ENCODE peak calls at places on chromosomes 12 and 14, in five cellular contexts. One of them, this sample, is unnamed.

GRCh38 chr12:122356192-122356635 is 66.3 kb downstream of the CLIP1 start:
- DNase-seq in HepG2: peak; percentile 54
- DNase-seq in WERI-Rb-1: peak; percentile 42
- DNase-seq in AG04450: peak; percentile 37
- DNase-seq in heart right ventricle: no peak
- DNase-seq in this sample: peak; percentile 32

GRCh38 chr12:34397591-34398365 is 375.5 kb downstream of the ALG10 start:
- DNase-seq in HepG2: no peak
- DNase-seq in WERI-Rb-1: no peak
- DNase-seq in AG04450: no peak
- DNase-seq in heart right ventricle: peak; percentile 2
- DNase-seq in this sample: no peak

GRCh38 chr14:75566321-75566720 is 12.1 kb upstream of the FLVCR2 start:
- DNase-seq in HepG2: no peak
- DNase-seq in WERI-Rb-1: no peak
- DNase-seq in AG04450: no peak
- DNase-seq in heart right ventricle: no peak
- DNase-seq in this sample: no peak

GRCh38 chr14:62661818-62662217 is 383.4 kb downstream of the KCNH5 start:
- DNase-seq in HepG2: no peak
- DNase-seq in WERI-Rb-1: no peak
- DNase-seq in AG04450: no peak
- DNase-seq in heart right ventricle: no peak
- DNase-seq in this sample: no peak

GRCh38 chr12:115846516-115846915 is 431.0 kb downstream of the MED13L start:
- DNase-seq in HepG2: no peak
- DNase-seq in WERI-Rb-1: no peak
- DNase-seq in AG04450: no peak
- DNase-seq in heart right ventricle: no peak
- DNase-seq in this sample: no peak

GRCh38 chr12:93855265-93855664 is 178.1 kb downstream of the CRADD start:
- DNase-seq in HepG2: no peak
- DNase-seq in WERI-Rb-1: no peak
- DNase-seq in AG04450: no peak
- DNase-seq in heart right ventricle: no peak
- DNase-seq in this sample: no peak

GRCh38 chr12:11684393-11684792 is 34.9 kb downstream of the ETV6 start:
- DNase-seq in HepG2: no peak
- DNase-seq in WERI-Rb-1: no peak
- DNase-seq in AG04450: no peak
- DNase-seq in heart right ventricle: no peak
- DNase-seq in this sample: no peak

GRCh38 chr14:101903111-101903561 is 61.2 kb upstream of the DYNC1H1 start:
- DNase-seq in HepG2: no peak
- DNase-seq in WERI-Rb-1: no peak
- DNase-seq in AG04450: no peak
- DNase-seq in heart right ventricle: peak; percentile 78
- DNase-seq in this sample: no peak

GRCh38 chr12:91272456-91273063 is 89.9 kb upstream of the DCN start:
- DNase-seq in HepG2: no peak
- DNase-seq in WERI-Rb-1: no peak
- DNase-seq in AG04450: no peak
- DNase-seq in heart right ventricle: peak; percentile 74
- DNase-seq in this sample: no peak

GRCh38 chr12:60100852-60101251 is 505.0 kb downstream of the SLC16A7 start:
- DNase-seq in HepG2: no peak
- DNase-seq in WERI-Rb-1: no peak
- DNase-seq in AG04450: no peak
- DNase-seq in heart right ventricle: no peak
- DNase-seq in this sample: no peak

GRCh38 chr12:10395390-10395998 is 5.7 kb upstream of the KLRK1 start:
- DNase-seq in HepG2: peak; percentile 85
- DNase-seq in WERI-Rb-1: no peak
- DNase-seq in AG04450: peak; percentile 23
- DNase-seq in heart right ventricle: no peak
- DNase-seq in this sample: peak; percentile 62
- H3K27ac ChIP-seq in HepG2: no peak overlapping the region
- H3K27ac ChIP-seq in WERI-Rb-1: no peak overlapping the region
- H3K27ac ChIP-seq in AG04450: no peak overlapping the region
- H3K27ac ChIP-seq in heart right ventricle: peak overlapping the region; percentile 43
- H3K27ac ChIP-seq in this sample: peak overlapping the region; percentile 78

DNA sequence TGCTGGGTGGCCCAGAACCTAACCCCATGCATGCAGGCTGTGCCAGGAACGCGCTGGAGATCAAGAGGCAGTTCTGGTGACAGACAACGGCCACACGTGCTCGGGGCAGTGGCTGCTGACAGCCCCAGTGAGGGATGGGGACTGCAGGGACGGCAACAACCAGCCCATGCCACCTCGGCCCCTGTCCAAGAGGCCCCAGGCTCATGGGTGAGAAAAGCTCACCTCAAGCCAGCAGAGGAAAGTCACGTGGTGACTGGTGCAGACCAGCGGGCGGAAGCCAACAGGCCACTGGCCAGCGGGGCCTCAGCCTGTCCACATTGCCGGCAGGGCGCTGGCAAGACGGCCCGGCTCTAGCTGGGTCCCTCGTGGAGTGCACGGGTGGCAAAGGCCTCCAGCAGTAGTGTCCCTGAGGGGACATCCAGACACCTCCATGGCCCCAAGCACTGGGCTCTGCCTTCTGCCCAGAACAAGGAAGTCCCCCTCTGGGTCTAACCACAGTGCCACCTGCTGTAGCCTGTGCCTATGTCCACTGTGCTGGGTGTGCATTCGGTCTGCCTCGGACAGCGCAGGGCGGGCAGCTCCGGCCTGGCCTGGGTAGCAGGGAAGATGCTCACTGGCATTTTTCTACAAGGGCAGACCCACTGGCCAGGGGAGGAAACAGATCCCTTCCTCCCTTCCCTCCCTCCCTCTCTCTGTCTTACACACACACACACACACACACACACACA is 134.1 kb downstream of the NCOR2 start:
- DNase-seq in HepG2: no peak
- DNase-seq in WERI-Rb-1: no peak
- DNase-seq in AG04450: no peak
- DNase-seq in heart right ventricle: peak; percentile 80
- DNase-seq in this sample: no peak
- TF ChIP-seq CTCF in HepG2: no peak
- TF ChIP-seq CTCF in WERI-Rb-1: no peak
- TF ChIP-seq CTCF in AG04450: no peak
- TF ChIP-seq CTCF in heart right ventricle: no peak
- TF ChIP-seq CTCF in this sample: no peak

GRCh38 chr12:104306376-104306775 is 2.8 kb downstream of the EID3 start:
- DNase-seq in HepG2: no peak
- DNase-seq in WERI-Rb-1: no peak
- DNase-seq in AG04450: no peak
- DNase-seq in heart right ventricle: no peak
- DNase-seq in this sample: no peak

GRCh38 chr12:104305349-104305748 is 1.8 kb downstream of the EID3 start:
- DNase-seq in HepG2: no peak
- DNase-seq in WERI-Rb-1: no peak
- DNase-seq in AG04450: no peak
- DNase-seq in heart right ventricle: no peak
- DNase-seq in this sample: no peak

GRCh38 chr12:104307655-104308000 is 4.1 kb downstream of the EID3 start:
- DNase-seq in HepG2: no peak
- DNase-seq in WERI-Rb-1: no peak
- DNase-seq in AG04450: no peak
- DNase-seq in heart right ventricle: no peak
- DNase-seq in this sample: no peak

GRCh38 chr12:104309446-104309993 is 6.0 kb downstream of the EID3 start:
- DNase-seq in HepG2: no peak
- DNase-seq in WERI-Rb-1: no peak
- DNase-seq in AG04450: no peak
- DNase-seq in heart right ventricle: no peak
- DNase-seq in this sample: no peak

GRCh38 chr12:104306943-104307654 is 3.6 kb downstream of the EID3 start:
- DNase-seq in HepG2: no peak
- DNase-seq in WERI-Rb-1: no peak
- DNase-seq in AG04450: no peak
- DNase-seq in heart right ventricle: no peak
- DNase-seq in this sample: no peak
- H3K27ac ChIP-seq in HepG2: no peak overlapping the region
- H3K27ac ChIP-seq in WERI-Rb-1: no peak overlapping the region
- H3K27ac ChIP-seq in AG04450: no peak overlapping the region
- H3K27ac ChIP-seq in heart right ventricle: peak overlapping the region; percentile 11
- H3K27ac ChIP-seq in this sample: no peak overlapping the region

GRCh38 chr14:49621114-49621881 is 699 bp downstream of the MGAT2 start:
- DNase-seq in HepG2: no peak
- DNase-seq in WERI-Rb-1: peak; percentile 88
- DNase-seq in AG04450: no peak
- DNase-seq in heart right ventricle: peak; percentile 79
- DNase-seq in this sample: no peak
- TF ChIP-seq CTCF in HepG2: no peak
- TF ChIP-seq CTCF in WERI-Rb-1: no peak
- TF ChIP-seq CTCF in AG04450: no peak
- TF ChIP-seq CTCF in heart right ventricle: no peak
- TF ChIP-seq CTCF in this sample: no peak

GRCh38 chr12:6375269-6376078 is at the start of gene SCNN1A:
- DNase-seq in HepG2: no peak
- DNase-seq in WERI-Rb-1: no peak
- DNase-seq in AG04450: no peak
- DNase-seq in heart right ventricle: no peak
- DNase-seq in this sample: peak; percentile 80
- H3K27ac ChIP-seq in HepG2: peak within 1 kb of the TSS; percentile 16
- H3K27ac ChIP-seq in WERI-Rb-1: peak within 1 kb of the TSS; percentile 50
- H3K27ac ChIP-seq in AG04450: peak within 1 kb of the TSS; percentile 68
- H3K27ac ChIP-seq in heart right ventricle: peak within 1 kb of the TSS; percentile 58
- H3K27ac ChIP-seq in this sample: peak within 1 kb of the TSS; percentile 99

GRCh38 chr12:48002773-48003218 is 1.5 kb downstream of the COL2A1 start:
- DNase-seq in HepG2: no peak
- DNase-seq in WERI-Rb-1: peak; percentile 73
- DNase-seq in AG04450: no peak
- DNase-seq in heart right ventricle: peak; percentile 48
- DNase-seq in this sample: peak; percentile 35

GRCh38 chr12:48003226-48004038 is 844 bp downstream of the COL2A1 start:
- DNase-seq in HepG2: no peak
- DNase-seq in WERI-Rb-1: no peak
- DNase-seq in AG04450: no peak
- DNase-seq in heart right ventricle: no peak
- DNase-seq in this sample: no peak

GRCh38 chr12:48004941-48005749 is 869 bp upstream of the COL2A1 start:
- DNase-seq in HepG2: no peak
- DNase-seq in WERI-Rb-1: no peak
- DNase-seq in AG04450: no peak
- DNase-seq in heart right ventricle: no peak
- DNase-seq in this sample: no peak

GRCh38 chr12:48005750-48006021 is 1.4 kb upstream of the COL2A1 start:
- DNase-seq in HepG2: no peak
- DNase-seq in WERI-Rb-1: no peak
- DNase-seq in AG04450: no peak
- DNase-seq in heart right ventricle: no peak
- DNase-seq in this sample: no peak

DNA sequence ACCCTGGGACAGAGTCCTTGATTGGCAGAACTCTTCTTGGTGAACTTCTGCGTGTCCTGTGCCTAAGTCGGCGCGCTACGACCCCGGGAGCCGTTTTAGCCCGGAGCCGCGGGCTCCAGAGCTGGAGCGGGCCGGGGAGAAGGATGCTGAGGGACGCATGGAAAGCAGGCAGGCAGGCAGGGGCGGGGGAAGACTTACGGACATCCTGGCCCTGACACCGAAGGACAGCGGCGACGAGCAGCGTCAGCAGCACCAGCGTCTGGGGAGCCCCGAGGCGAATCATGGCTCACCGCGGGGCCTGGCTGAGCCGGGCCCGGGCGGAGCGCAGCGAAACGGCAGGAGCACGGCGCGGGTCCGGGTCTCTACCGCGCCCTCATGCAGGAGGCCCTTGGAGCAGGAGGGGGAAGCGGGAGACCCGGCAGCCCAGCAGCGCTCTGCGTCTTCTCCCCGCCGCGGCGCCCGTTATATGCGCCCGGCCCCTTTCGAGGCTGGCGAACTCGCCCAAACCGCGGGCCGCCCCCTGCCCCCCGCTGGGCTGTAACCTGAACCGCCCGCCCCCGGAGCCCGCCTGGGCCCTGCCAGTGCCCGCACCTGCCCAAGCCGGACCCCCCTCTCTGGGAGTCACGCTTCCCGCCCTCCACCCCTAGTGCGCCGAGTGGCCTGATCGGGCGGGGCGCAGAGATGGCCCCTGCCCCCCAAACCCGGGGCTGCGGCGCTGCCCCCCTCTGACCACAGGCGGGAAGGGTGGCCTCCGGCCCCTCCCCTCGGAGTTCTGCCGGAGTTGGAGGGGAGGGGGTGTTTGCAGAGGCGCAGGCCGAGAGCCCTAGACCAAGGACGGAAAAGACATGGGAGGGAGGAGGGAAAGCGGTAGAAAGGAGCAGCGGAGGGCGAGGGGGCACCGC is at the start of gene COL2A1:
- DNase-seq in HepG2: no peak
- DNase-seq in WERI-Rb-1: no peak
- DNase-seq in AG04450: no peak
- DNase-seq in heart right ventricle: no peak
- DNase-seq in this sample: peak; percentile 15
- TF ChIP-seq CTCF in HepG2: no peak
- TF ChIP-seq CTCF in WERI-Rb-1: no peak
- TF ChIP-seq CTCF in AG04450: no peak
- TF ChIP-seq CTCF in heart right ventricle: no peak
- TF ChIP-seq CTCF in this sample: no peak

This sample was measured in RWPE1.